ENCODE peak calls at places on chromosomes 7 and 10, in nine cellular contexts. S is ascending aorta; J is body of pancreas; E is left ventricle myocardium inferior; D is upper lobe of right lung; W is neural progenitor cell; Z is uterus; G is CD8-positive, alpha-beta T cell; T is AG04450. N is an unnamed sample.

GRCh38 chr10:35497909-35498308 is 107.2 kb upstream of the GJD4 start:
- DNase-seq in E (no peak), T (no peak), J (no peak), S (no peak), G (no peak), Z (no peak), D (no peak), W (no peak), N (no peak)

GRCh38 chr10:52454476-52454875 is 140.4 kb downstream of the DKK1 start:
- DNase-seq in J (no peak), S (no peak), W (no peak), D (no peak), Z (no peak), E (no peak), T (no peak), G (no peak), N (no peak)

GRCh38 chr7:47327698-47328391 is 254.1 kb downstream of the TNS3 start:
- DNase-seq in E (peak; percentile 94), J (peak; percentile 77), G (no peak), T (peak; percentile 49), D (peak; percentile 89), W (peak; percentile 93), Z (peak; percentile 86), S (peak; percentile 65), N (no peak)

GRCh38 chr10:122421054-122421625 is 33.3 kb upstream of the ARMS2 start:
- DNase-seq in E (no peak), J (no peak), W (no peak), S (no peak), G (no peak), D (no peak), T (no peak), Z (no peak), N (no peak)

GRCh38 chr7:134926396-134926795 is 59.9 kb upstream of the AGBL3 start:
- DNase-seq in W (no peak), E (no peak), J (no peak), D (no peak), S (no peak), G (no peak), Z (no peak), T (no peak), N (no peak)

GRCh38 chr7:137760111-137760510 is 86.7 kb downstream of the DGKI start:
- DNase-seq in T (no peak), Z (peak; percentile 19), J (peak; percentile 62), G (no peak), W (peak; percentile 86), E (no peak), D (no peak), S (no peak), N (no peak)

GRCh38 chr10:26437637-26438461 is at the start of gene APBB1IP:
- DNase-seq in D (peak; percentile 94), W (peak; percentile 24), S (peak; percentile 58), J (peak; percentile 30), T (no peak), E (peak; percentile 81), Z (peak; percentile 19), G (peak; percentile 57), N (no peak)

GRCh38 chr10:100696477-100696901 is 48.9 kb upstream of the PAX2 start:
- DNase-seq in T (no peak), E (no peak), D (no peak), G (no peak), S (no peak), J (no peak), W (no peak), Z (no peak), N (no peak)

GRCh38 chr7:96179863-96180262 is 142.0 kb downstream of the SLC25A13 start:
- DNase-seq in J (no peak), G (no peak), D (no peak), E (no peak), W (no peak), Z (no peak), T (no peak), S (no peak), N (no peak)

GRCh38 chr7:44914992-44915607 is 29.8 kb upstream of the PURB start:
- DNase-seq in G (peak; percentile 86), S (no peak), T (no peak), Z (no peak), D (no peak), J (no peak), E (no peak), W (no peak), N (no peak)

GRCh38 chr10:67520924-67521520 is 175.0 kb downstream of the CTNNA3 start:
- DNase-seq in T (peak; percentile 10), Z (no peak), G (no peak), W (peak; percentile 73), S (no peak), J (peak; percentile 46), E (no peak), D (no peak), N (no peak)

GRCh38 chr7:101243786-101244384 is 996 bp downstream of the FIS1 start:
- DNase-seq in S (no peak), T (no peak), G (no peak), J (no peak), E (no peak), D (no peak), W (peak; percentile 87), Z (peak; percentile 81), N (no peak)

GRCh38 chr7:139708541-139708940 is 69.3 kb downstream of the HIPK2 start:
- DNase-seq in S (no peak), T (no peak), Z (no peak), J (no peak), G (no peak), D (no peak), W (no peak), E (no peak), N (no peak)

GRCh38 chr10:88743999-88744398 is 15.8 kb upstream of the LIPN start:
- DNase-seq in S (no peak), J (no peak), Z (no peak), D (no peak), G (no peak), T (no peak), W (no peak), E (no peak), N (no peak)

GRCh38 chr10:116470768-116471415 is 43.2 kb downstream of the PNLIPRP3 start:
- DNase-seq in D (no peak), G (no peak), W (peak; percentile 43), Z (no peak), S (no peak), J (peak; percentile 65), T (no peak), E (no peak), N (no peak)

GRCh38 chr7:45682358-45682735 is 108.2 kb downstream of the ADCY1 start:
- DNase-seq in E (no peak), G (no peak), Z (no peak), T (no peak), W (no peak), D (peak; percentile 34), S (no peak), J (no peak), N (no peak)

GRCh38 chr7:117259626-117260025 is 63.2 kb downstream of the WNT2 start:
- DNase-seq in W (no peak), Z (no peak), S (no peak), T (no peak), E (no peak), J (no peak), G (no peak), D (no peak), N (no peak)

GRCh38 chr7:33854178-33854577 is 51.2 kb upstream of the BMPER start:
- DNase-seq in Z (no peak), S (no peak), J (no peak), W (no peak), T (no peak), G (no peak), D (no peak), E (no peak), N (no peak)

GRCh38 chr7:159139202-159139601 is 5.5 kb downstream of the VIPR2 start:
- DNase-seq in J (no peak), Z (peak; percentile 8), D (no peak), T (no peak), E (no peak), W (no peak), S (no peak), G (no peak), N (no peak)

GRCh38 chr7:38858281-38858884 is 50.6 kb downstream of the VPS41 start:
- DNase-seq in Z (no peak), W (no peak), E (no peak), J (no peak), S (no peak), G (no peak), T (peak; percentile 33), D (no peak), N (no peak)

GRCh38 chr7:144937199-144937598 is 101.3 kb upstream of the TPK1 start:
- DNase-seq in G (no peak), W (no peak), S (no peak), E (no peak), Z (no peak), D (no peak), T (no peak), J (no peak), N (no peak)

GRCh38 chr10:90675621-90676020 is 182.2 kb downstream of the HTR7 start:
- DNase-seq in J (no peak), W (no peak), G (no peak), S (no peak), Z (no peak), D (no peak), T (no peak), E (no peak), N (no peak)

GRCh38 chr10:111440501-111440900 is 363.7 kb downstream of the ADRA2A start:
- DNase-seq in W (no peak), T (no peak), G (no peak), Z (no peak), S (no peak), E (no peak), D (no peak), J (no peak), N (no peak)

GRCh38 chr10:62503871-62504270 is 129.7 kb downstream of the ZNF365 start:
- DNase-seq in W (no peak), S (no peak), J (no peak), G (no peak), E (no peak), D (no peak), Z (no peak), T (no peak), N (no peak)
- H3K4me3 ChIP-seq in W (no peak overlapping the region), S (no peak overlapping the region), J (no peak overlapping the region), G (no peak overlapping the region), E (no peak overlapping the region), D (no peak overlapping the region), Z (no peak overlapping the region), T (no peak overlapping the region), N (no peak overlapping the region)

GRCh38 chr7:50119815-50120637 is 27.0 kb upstream of the ZPBP start:
- DNase-seq in S (no peak), W (peak; percentile 61), G (peak; percentile 38), Z (no peak), E (no peak), T (no peak), J (no peak), D (no peak), N (no peak)
- TF ChIP-seq CTCF in S (no peak), W (peak; percentile 66), G (peak; percentile 21), Z (no peak), E (no peak), T (no peak), J (no peak), D (no peak), N (peak; percentile 20)

GRCh38 chr10:132597654-132598053 is 60.1 kb downstream of the INPP5A start:
- DNase-seq in T (no peak), D (no peak), S (no peak), G (no peak), Z (no peak), E (no peak), W (no peak), J (no peak), N (no peak)
- H3K27ac ChIP-seq in T (no peak overlapping the region), D (no peak overlapping the region), S (no peak overlapping the region), G (no peak overlapping the region), Z (no peak overlapping the region), E (no peak overlapping the region), W (no peak overlapping the region), J (no peak overlapping the region), N (no peak overlapping the region)

GRCh38 chr10:4303045-4303444 is 518.0 kb upstream of the KLF6 start:
- DNase-seq in T (no peak), Z (no peak), E (no peak), J (no peak), W (no peak), G (no peak), D (no peak), S (no peak), N (no peak)
- H3K4me3 ChIP-seq in T (no peak overlapping the region), Z (no peak overlapping the region), E (no peak overlapping the region), J (no peak overlapping the region), W (no peak overlapping the region), G (no peak overlapping the region), D (no peak overlapping the region), S (no peak overlapping the region), N (no peak overlapping the region)